ENCODE peak calls at places on chromosomes 11 and 22, in four cellular contexts. T is AG04449, I is foreskin fibroblast, G is epithelial cell of esophagus. N is an unnamed sample.
A peak's percentile ranks its signal among the peaks of the same experiment; 100 is the strongest.

GRCh38 chr11:81030186-81030585 is 1589.4 kb upstream of the TENM4 start:
- DNase-seq in G (peak; percentile 94), I (no peak), T (no peak), N (no peak)

GRCh38 chr11:64661622-64662021 is 61.4 kb downstream of the NRXN2 start:
- DNase-seq in G (no peak), I (no peak), T (no peak), N (no peak)

GRCh38 chr22:39634530-39635399 is 64.2 kb downstream of the CACNA1I start:
- DNase-seq in I (peak; percentile 76), G (peak; percentile 97), T (peak; percentile 26), N (peak; percentile 38)

GRCh38 chr11:72771507-72771906 is 19.3 kb upstream of the ARAP1 start:
- DNase-seq in T (no peak), I (peak; percentile 38), G (peak; percentile 51), N (no peak)

GRCh38 chr22:46187862-46188261 is 37.5 kb downstream of the PPARA start:
- DNase-seq in T (no peak), G (no peak), I (no peak), N (no peak)

GRCh38 chr22:47250995-47251765 is 488.7 kb downstream of the TBC1D22A start:
- DNase-seq in I (no peak), T (no peak), G (no peak), N (no peak)

GRCh38 chr22:35900483-35901168 is 128.0 kb downstream of the RBFOX2 start:
- DNase-seq in I (peak; percentile 31), T (no peak), G (peak; percentile 89), N (no peak)

GRCh38 chr22:27577570-27577969 is 224.0 kb downstream of the MN1 start:
- DNase-seq in G (no peak), I (no peak), T (no peak), N (no peak)

GRCh38 chr11:12160680-12161079 is 50.3 kb downstream of the MICAL2 start:
- DNase-seq in I (no peak), T (no peak), G (no peak), N (no peak)

GRCh38 chr11:71055925-71056324 is 196.5 kb downstream of the SHANK2 start:
- DNase-seq in I (no peak), G (no peak), T (no peak), N (no peak)

GRCh38 chr11:69704508-69705245 is 855 bp upstream of the FGF19 start:
- DNase-seq in I (no peak), G (peak; percentile 30), T (no peak), N (no peak)

GRCh38 chr11:74307409-74307808 is 4.0 kb downstream of the P4HA3 start:
- DNase-seq in G (no peak), I (no peak), T (no peak), N (no peak)

GRCh38 chr11:6992457-6993431 is 27.4 kb downstream of the ZNF214 start:
- DNase-seq in T (peak; percentile 89), I (peak; percentile 94), G (peak; percentile 71), N (peak; percentile 84)

GRCh38 chr22:40029189-40029890 is 34.6 kb downstream of the FAM83F start:
- DNase-seq in G (no peak), T (no peak), I (no peak), N (no peak)

GRCh38 chr11:66115638-66116410 is 45.8 kb downstream of the PACS1 start:
- DNase-seq in I (no peak), T (no peak), G (no peak), N (no peak)
- H3K4me3 ChIP-seq in I (no peak overlapping the region), T (no peak overlapping the region), G (no peak overlapping the region), N (no peak overlapping the region)

DNA sequence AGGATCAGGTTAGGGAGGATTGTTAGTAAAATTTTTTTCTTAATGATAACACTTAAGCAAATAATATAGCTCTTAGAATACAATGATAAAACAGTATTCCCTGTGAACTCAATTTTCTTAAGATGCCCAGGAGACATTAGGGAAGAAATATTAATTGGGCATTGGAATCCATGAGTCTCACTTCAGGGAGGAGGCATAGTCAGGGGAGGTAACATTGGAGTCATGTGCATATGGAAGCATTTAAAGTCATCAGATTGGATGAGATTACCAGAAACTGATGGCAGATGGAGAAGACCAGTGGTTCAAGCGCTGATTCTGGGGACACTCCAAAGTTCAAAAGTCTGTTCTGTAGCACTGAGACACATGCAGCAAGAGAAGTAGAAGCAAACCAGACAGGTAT is at the start of gene OR9G1:
- DNase-seq in T (no peak), I (no peak), G (no peak), N (no peak)
- TF ChIP-seq CTCF in T (no peak), I (no peak), G (no peak), N (no peak)

GRCh38 chr11:106105986-106106385 is 28.5 kb downstream of the AASDHPPT start:
- DNase-seq in T (no peak), I (no peak), G (no peak), N (no peak)
- H3K4me3 ChIP-seq in T (no peak overlapping the region), I (no peak overlapping the region), G (no peak overlapping the region), N (no peak overlapping the region)

DNA sequence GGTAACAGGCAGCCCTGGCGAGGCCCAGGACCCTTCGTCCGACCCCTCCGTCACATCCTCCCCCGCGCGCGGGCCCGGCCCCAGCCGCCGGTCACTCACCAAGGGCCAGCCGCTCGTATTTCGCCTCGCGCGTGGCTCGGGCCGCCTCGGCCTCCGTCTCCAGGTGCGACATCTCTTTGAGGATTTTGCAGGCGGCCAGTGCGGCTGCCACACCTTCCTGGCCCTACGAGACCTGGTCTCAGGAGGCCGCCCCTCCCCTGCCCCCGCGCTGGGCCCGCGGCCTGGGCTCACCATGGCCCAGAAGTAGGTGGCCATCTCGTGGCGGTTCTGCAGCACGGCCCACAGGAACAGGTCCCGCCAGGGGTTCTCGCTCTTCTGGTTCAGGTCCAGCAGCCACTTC is 14.1 kb downstream of the TSSC4 start:
- DNase-seq in T (no peak), I (no peak), G (no peak), N (no peak)
- TF ChIP-seq CTCF in T (no peak), I (no peak), G (no peak), N (no peak)

N was measured in AG09309.